ENCODE peak calls at places on chromosomes 1 and 21, in ten cellular contexts. N is fibroblast of lung; Q is adipocyte; D is small intestine; W is heart left ventricle; V is CD8-positive, alpha-beta memory T cell; Z is MG63; I is body of pancreas; Y is tibial artery; R is IMR-90. A is an unnamed sample. For H3K27me3, the result is how much of the 10 kb centered on the place peaks cover.

GRCh38 chr1:198449281-198449680 is 91.2 kb downstream of the ATP6V1G3 start:
- DNase-seq in N (peak), Z (no peak), Y (no peak), D (no peak), W (no peak), R (no peak), V (no peak), I (no peak), Q (peak), A (no peak)

GRCh38 chr1:171257207-171258052 is 9.1 kb downstream of the FMO1 start:
- DNase-seq in R (no peak), V (no peak), Q (peak), D (peak), Y (no peak), N (peak), I (peak), Z (peak), W (no peak), A (peak)

GRCh38 chr1:209742409-209743144 is 13.3 kb upstream of the TRAF3IP3 start:
- DNase-seq in I (no peak), Z (no peak), V (no peak), Q (peak), W (no peak), D (peak), R (peak), N (peak), Y (no peak), A (no peak)

GRCh38 chr1:204565617-204566582 is 49.7 kb downstream of the MDM4 start:
- DNase-seq in N (peak), Q (peak), D (peak), I (peak), W (no peak), Z (peak), R (peak), V (peak), Y (no peak), A (peak)

GRCh38 chr1:3004285-3005205 is 16.7 kb upstream of the ACTRT2 start:
- DNase-seq in Z (no peak), R (no peak), W (no peak), Q (no peak), V (no peak), Y (peak), N (no peak), D (no peak), I (no peak), A (no peak)

GRCh38 chr1:234862944-234863515 is 253.1 kb upstream of the IRF2BP2 start:
- DNase-seq in W (peak), D (peak), Y (peak), R (peak), Z (peak), N (peak), V (no peak), I (peak), Q (peak), A (no peak)

GRCh38 chr1:17017435-17017834 is 5.7 kb upstream of the ATP13A2 start:
- DNase-seq in R (no peak), Z (no peak), Y (no peak), W (no peak), N (no peak), V (no peak), I (peak), D (no peak), Q (no peak), A (no peak)

GRCh38 chr1:33586111-33586510 is 113.7 kb downstream of the ZSCAN20 start:
- DNase-seq in I (no peak), V (no peak), Y (no peak), W (no peak), D (peak), R (peak), N (peak), Q (peak), Z (no peak), A (no peak)

GRCh38 chr1:50271968-50272578 is 151.2 kb downstream of the DMRTA2 start:
- DNase-seq in R (no peak), W (no peak), V (no peak), D (peak), N (no peak), Y (no peak), I (peak), Z (peak), Q (peak), A (peak)

GRCh38 chr1:45394342-45394741 is 54.1 kb upstream of the MUTYH start:
- DNase-seq in R (no peak), I (no peak), N (no peak), V (no peak), D (no peak), Y (no peak), W (no peak), Q (no peak), Z (no peak), A (no peak)

GRCh38 chr1:15290382-15290781 is 43.4 kb downstream of the FHAD1 start:
- DNase-seq in Z (peak), D (no peak), W (no peak), R (peak), N (peak), Q (no peak), Y (no peak), V (no peak), I (no peak), A (no peak)

GRCh38 chr1:231220801-231221200 is 20.2 kb upstream of the GNPAT start:
- DNase-seq in Z (no peak), D (no peak), I (no peak), W (no peak), Y (no peak), N (no peak), V (no peak), Q (no peak), R (no peak), A (no peak)

GRCh38 chr1:113929750-113930498 is 800 bp downstream of the HIPK1 start:
- DNase-seq in V (peak), D (peak), Y (peak), N (no peak), W (peak), R (peak), Z (peak), I (peak), Q (peak), A (no peak)

GRCh38 chr1:109643385-109644230 is 12.3 kb upstream of the GSTM4 start:
- DNase-seq in W (peak), V (peak), R (peak), N (peak), Z (peak), Q (peak), I (peak), D (peak), Y (peak), A (peak)

GRCh38 chr1:41742219-41742618 is 176.5 kb downstream of the HIVEP3 start:
- DNase-seq in Z (peak), W (no peak), N (peak), I (no peak), Y (no peak), D (no peak), Q (peak), R (peak), V (no peak), A (no peak)

GRCh38 chr1:170707959-170708666 is 44.2 kb downstream of the PRRX1 start:
- DNase-seq in D (no peak), Q (peak), R (peak), I (no peak), N (peak), Z (peak), V (no peak), Y (no peak), W (no peak), A (no peak)

GRCh38 chr1:175757381-175758015 is 14.1 kb upstream of the TNR start:
- DNase-seq in R (no peak), I (peak), V (no peak), Z (peak), D (peak), N (no peak), W (no peak), Q (no peak), Y (no peak), A (no peak)

GRCh38 chr1:219938706-219939105 is 10.3 kb upstream of the SLC30A10 start:
- DNase-seq in N (peak), D (peak), W (no peak), V (no peak), Y (no peak), Z (peak), I (no peak), Q (peak), R (peak), A (no peak)

GRCh38 chr1:202805886-202806511 is 2.2 kb downstream of the KDM5B start:
- DNase-seq in N (peak), V (no peak), D (no peak), Z (no peak), I (no peak), Y (no peak), R (peak), W (no peak), Q (peak), A (no peak)

GRCh38 chr21:14056771-14057191 is 154.0 kb downstream of the LIPI start:
- DNase-seq in Q (no peak), D (no peak), N (no peak), V (no peak), W (peak), Y (no peak), I (no peak), R (no peak), Z (peak), A (no peak)

GRCh38 chr1:167750641-167751040 is 28.9 kb downstream of the MPZL1 start:
- DNase-seq in V (no peak), R (no peak), W (no peak), D (no peak), Q (no peak), Y (no peak), I (no peak), N (no peak), Z (no peak), A (no peak)

GRCh38 chr1:19672237-19672636 is 7.6 kb downstream of the HTR6 start:
- DNase-seq in V (no peak), Z (no peak), I (no peak), Q (no peak), N (no peak), D (no peak), W (no peak), Y (no peak), R (no peak), A (no peak)

GRCh38 chr1:201138311-201138840 is 11.4 kb upstream of the ASCL5 start:
- DNase-seq in Z (no peak), V (no peak), W (no peak), D (no peak), Y (peak), I (no peak), R (no peak), Q (peak), N (peak), A (no peak)

GRCh38 chr1:43368646-43369020 is 822 bp upstream of the ELOVL1 start:
- DNase-seq in Y (no peak), I (no peak), R (no peak), N (no peak), Z (no peak), V (no peak), D (no peak), W (no peak), Q (no peak), A (no peak)

GRCh38 chr1:65539272-65540131 is 119.0 kb downstream of the LEPR start:
- DNase-seq in Z (no peak), Y (no peak), V (no peak), W (no peak), N (no peak), Q (no peak), R (no peak), D (no peak), I (no peak), A (no peak)

GRCh38 chr1:3673381-3674099 is 21.2 kb downstream of the TP73 start:
- DNase-seq in Q (no peak), Z (no peak), V (no peak), R (no peak), W (peak), I (peak), D (peak), N (no peak), Y (no peak), A (no peak)

GRCh38 chr1:14539953-14540563 is 58.4 kb upstream of the KAZN start:
- DNase-seq in Q (no peak), W (no peak), Z (no peak), V (no peak), I (no peak), Y (no peak), N (no peak), D (no peak), R (no peak), A (no peak)

DNA sequence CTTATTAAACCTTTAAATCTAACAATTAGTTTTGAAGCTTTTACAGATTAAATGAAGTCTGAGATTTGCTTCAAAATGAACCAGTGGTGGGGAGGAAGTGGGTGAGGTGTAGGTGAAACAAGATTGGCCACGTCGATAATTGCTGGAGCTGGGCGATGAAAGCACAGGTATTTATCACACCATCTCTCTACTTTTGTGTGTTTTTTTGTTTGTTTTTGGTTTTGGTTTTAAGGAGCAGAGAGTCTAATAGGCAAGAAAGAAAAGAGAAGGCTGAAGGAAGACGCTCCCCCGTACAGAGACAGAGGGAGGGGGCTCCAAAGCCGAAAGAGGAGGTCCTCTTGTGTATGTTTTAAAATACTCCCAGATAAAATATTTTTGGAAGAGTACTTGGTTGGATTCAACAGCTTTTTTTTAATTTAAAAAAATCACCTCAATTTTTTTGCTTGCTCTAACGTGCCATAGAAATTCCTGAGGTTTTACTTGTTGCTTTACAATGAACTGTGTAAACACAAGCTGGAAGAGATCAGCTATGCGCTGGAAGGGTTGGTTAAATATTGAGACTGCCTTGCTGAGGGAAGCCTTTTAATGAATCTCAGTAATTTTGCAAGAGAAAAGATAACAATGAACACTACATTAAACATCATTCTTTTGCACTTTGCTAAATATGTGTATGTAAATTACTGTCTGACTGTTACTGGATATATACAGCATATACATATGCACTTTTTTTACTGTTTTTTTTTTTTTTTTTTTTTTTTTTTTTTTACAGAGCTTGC is 6.7 kb upstream of the LGALS8 start:
- DNase-seq in Q (peak), I (no peak), D (peak), Y (no peak), R (peak), Z (no peak), N (peak), W (no peak), V (peak), A (no peak)
- H3K27me3 ChIP-seq in Q (under half), I (under half), D (under half), Y (under half), R (under half), Z (under half), N (under half), W (under half), V (under half), A (under half)

GRCh38 chr21:32900814-32901213 is 124.9 kb upstream of the OLIG2 start:
- DNase-seq in Y (no peak), Q (no peak), N (no peak), W (no peak), R (no peak), V (no peak), Z (no peak), I (no peak), D (no peak), A (no peak)
- H3K27me3 ChIP-seq in Y (under half), Q (half or more), N (under half), W (under half), R (under half), V (under half), Z (under half), I (under half), D (under half), A (under half)

DNA sequence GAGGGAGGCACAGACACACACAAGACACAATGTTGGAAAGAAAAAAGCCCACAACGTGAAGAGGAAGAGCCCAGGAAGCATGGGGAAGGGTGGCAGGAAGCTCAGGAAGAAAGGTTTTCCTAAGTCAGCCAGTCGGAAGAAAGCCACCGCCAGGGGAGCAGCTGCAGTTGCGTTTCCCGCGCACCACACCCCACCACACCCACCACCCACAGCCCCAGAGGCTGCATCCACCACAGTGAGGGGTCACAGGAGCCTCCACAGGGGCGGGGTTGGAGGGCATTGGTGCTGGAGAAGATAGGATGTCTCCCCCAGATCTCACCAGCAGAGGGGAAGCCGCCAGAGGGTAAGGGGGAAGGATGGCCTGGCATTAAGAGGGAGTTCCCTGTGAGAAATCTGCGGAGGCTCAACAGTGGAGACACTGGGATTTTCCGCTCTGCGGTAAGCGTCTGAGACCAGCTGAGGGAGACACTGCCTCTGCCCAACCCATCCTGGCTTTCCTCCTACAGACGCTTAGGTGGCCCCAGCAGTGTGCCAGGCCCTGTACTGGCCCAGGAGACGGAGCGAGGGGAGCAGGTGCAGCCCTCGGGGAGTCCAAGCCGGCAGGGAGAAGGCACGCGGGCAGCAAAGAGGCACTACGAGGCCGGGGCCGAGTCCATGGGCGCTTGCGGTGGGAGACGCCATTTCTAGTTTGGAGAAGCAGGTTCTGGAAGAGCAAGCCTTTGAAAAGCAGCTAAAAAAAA is 19.8 kb downstream of the PGLYRP3 start:
- DNase-seq in R (no peak), Z (no peak), D (no peak), Q (no peak), W (no peak), N (no peak), I (no peak), Y (no peak), V (no peak), A (no peak)
- H3K27me3 ChIP-seq in R (under half), Z (under half), D (under half), Q (under half), W (under half), N (under half), I (under half), Y (under half), V (under half), A (under half)

GRCh38 chr1:22557341-22557950 is 5.8 kb upstream of the EPHA8 start:
- DNase-seq in Y (no peak), R (no peak), I (peak), W (no peak), Z (no peak), Q (no peak), V (no peak), N (peak), D (peak), A (no peak)
- H3K27me3 ChIP-seq in Y (under half), R (half or more), I (under half), W (under half), Z (under half), Q (half or more), V (under half), N (under half), D (under half), A (under half)

DNA sequence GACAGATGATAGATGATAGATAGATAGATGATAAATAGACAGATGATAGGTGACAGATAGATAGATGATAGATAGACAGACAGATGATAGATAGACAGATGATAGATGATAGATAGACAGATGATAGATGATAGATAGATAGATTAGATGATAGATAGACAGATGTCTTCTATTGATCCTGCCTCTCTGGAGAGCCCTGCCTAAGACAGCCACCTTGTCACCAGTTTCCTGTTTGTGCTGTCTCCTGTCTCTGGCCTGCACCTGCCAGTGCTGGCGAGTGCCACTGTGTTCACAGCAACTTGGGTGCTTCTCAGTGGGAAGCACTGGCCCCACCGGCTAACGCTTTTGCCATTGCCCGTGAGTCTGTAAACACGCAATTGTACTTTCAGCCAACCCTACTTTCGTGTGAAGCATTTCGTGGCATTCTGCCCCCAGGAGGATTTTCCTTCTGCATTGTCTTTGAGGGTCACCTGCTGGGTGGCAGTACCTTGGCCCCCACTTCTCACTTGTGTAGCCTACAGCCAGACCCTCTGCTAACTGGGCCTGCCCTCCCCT is 23.5 kb upstream of the PDE9A start:
- DNase-seq in N (no peak), R (no peak), I (no peak), Q (no peak), Z (no peak), V (no peak), D (no peak), Y (peak), W (no peak), A (no peak)
- H3K27me3 ChIP-seq in N (under half), R (under half), I (under half), Q (half or more), Z (under half), V (under half), D (under half), Y (under half), W (under half), A (under half)

A was measured in SK-N-SH.